ENCODE peak calls at places on chromosomes 11 and 22, in ten cellular contexts. One of them, this sample, is unnamed.

GRCh38 chr11:107446822-107447431 is 10.7 kb downstream of the CWF19L2 start:
- DNase-seq in CD4-positive, alpha-beta T cell: no peak
- DNase-seq in A549: no peak
- DNase-seq in stimulated activated CD4-positive, alpha-beta T cell treated with anti-CD3 and anti-CD28 coated beads, TNF-alpha, amount 100 ng/mL, for 48 hours: no peak
- DNase-seq in substantia nigra: no peak
- DNase-seq in HEK293T: no peak
- DNase-seq in lower lobe of right lung: no peak
- DNase-seq in transverse colon: no peak
- DNase-seq in HCEC 1CT: no peak
- DNase-seq in ovary: no peak
- DNase-seq in this sample: no peak

GRCh38 chr11:120055646-120056045 is 82.3 kb downstream of the TRIM29 start:
- DNase-seq in HCEC 1CT: no peak
- DNase-seq in substantia nigra: no peak
- DNase-seq in transverse colon: no peak
- DNase-seq in lower lobe of right lung: no peak
- DNase-seq in CD4-positive, alpha-beta T cell: no peak
- DNase-seq in A549: no peak
- DNase-seq in HEK293T: no peak
- DNase-seq in stimulated activated CD4-positive, alpha-beta T cell treated with anti-CD3 and anti-CD28 coated beads, TNF-alpha, amount 100 ng/mL, for 48 hours: no peak
- DNase-seq in ovary: no peak
- DNase-seq in this sample: no peak

GRCh38 chr11:78030429-78031325 is 7.6 kb upstream of the KCTD14 start:
- DNase-seq in CD4-positive, alpha-beta T cell: no peak
- DNase-seq in substantia nigra: peak
- DNase-seq in lower lobe of right lung: peak
- DNase-seq in HEK293T: no peak
- DNase-seq in ovary: no peak
- DNase-seq in transverse colon: peak
- DNase-seq in A549: peak
- DNase-seq in stimulated activated CD4-positive, alpha-beta T cell treated with anti-CD3 and anti-CD28 coated beads, TNF-alpha, amount 100 ng/mL, for 48 hours: no peak
- DNase-seq in HCEC 1CT: no peak
- DNase-seq in this sample: no peak

GRCh38 chr11:133243832-133244231 is 288.5 kb downstream of the OPCML start:
- DNase-seq in substantia nigra: no peak
- DNase-seq in HEK293T: no peak
- DNase-seq in CD4-positive, alpha-beta T cell: no peak
- DNase-seq in lower lobe of right lung: no peak
- DNase-seq in ovary: no peak
- DNase-seq in transverse colon: no peak
- DNase-seq in A549: no peak
- DNase-seq in stimulated activated CD4-positive, alpha-beta T cell treated with anti-CD3 and anti-CD28 coated beads, TNF-alpha, amount 100 ng/mL, for 48 hours: no peak
- DNase-seq in HCEC 1CT: no peak
- DNase-seq in this sample: no peak

GRCh38 chr11:34313099-34313517 is 44.7 kb downstream of the ABTB2 start:
- DNase-seq in HEK293T: no peak
- DNase-seq in lower lobe of right lung: no peak
- DNase-seq in ovary: no peak
- DNase-seq in A549: no peak
- DNase-seq in CD4-positive, alpha-beta T cell: no peak
- DNase-seq in HCEC 1CT: no peak
- DNase-seq in substantia nigra: no peak
- DNase-seq in stimulated activated CD4-positive, alpha-beta T cell treated with anti-CD3 and anti-CD28 coated beads, TNF-alpha, amount 100 ng/mL, for 48 hours: no peak
- DNase-seq in transverse colon: no peak
- DNase-seq in this sample: no peak

GRCh38 chr11:109729761-109730160 is 307.8 kb downstream of the C11orf87 start:
- DNase-seq in lower lobe of right lung: no peak
- DNase-seq in HEK293T: no peak
- DNase-seq in substantia nigra: no peak
- DNase-seq in transverse colon: peak
- DNase-seq in A549: no peak
- DNase-seq in CD4-positive, alpha-beta T cell: no peak
- DNase-seq in stimulated activated CD4-positive, alpha-beta T cell treated with anti-CD3 and anti-CD28 coated beads, TNF-alpha, amount 100 ng/mL, for 48 hours: no peak
- DNase-seq in HCEC 1CT: no peak
- DNase-seq in ovary: no peak
- DNase-seq in this sample: no peak

GRCh38 chr22:36201630-36202312 is at the start of gene APOL4:
- DNase-seq in substantia nigra: no peak
- DNase-seq in ovary: peak
- DNase-seq in transverse colon: peak
- DNase-seq in stimulated activated CD4-positive, alpha-beta T cell treated with anti-CD3 and anti-CD28 coated beads, TNF-alpha, amount 100 ng/mL, for 48 hours: no peak
- DNase-seq in A549: no peak
- DNase-seq in HCEC 1CT: no peak
- DNase-seq in CD4-positive, alpha-beta T cell: no peak
- DNase-seq in lower lobe of right lung: peak
- DNase-seq in HEK293T: no peak
- DNase-seq in this sample: no peak

GRCh38 chr22:49570032-49570848 is 257.4 kb downstream of the BRD1 start:
- DNase-seq in lower lobe of right lung: peak
- DNase-seq in CD4-positive, alpha-beta T cell: no peak
- DNase-seq in stimulated activated CD4-positive, alpha-beta T cell treated with anti-CD3 and anti-CD28 coated beads, TNF-alpha, amount 100 ng/mL, for 48 hours: no peak
- DNase-seq in A549: no peak
- DNase-seq in ovary: no peak
- DNase-seq in substantia nigra: no peak
- DNase-seq in HCEC 1CT: no peak
- DNase-seq in HEK293T: no peak
- DNase-seq in transverse colon: peak
- DNase-seq in this sample: no peak

GRCh38 chr11:67054851-67055523 is 1.7 kb upstream of the RHOD start:
- DNase-seq in CD4-positive, alpha-beta T cell: no peak
- DNase-seq in ovary: peak
- DNase-seq in A549: peak
- DNase-seq in stimulated activated CD4-positive, alpha-beta T cell treated with anti-CD3 and anti-CD28 coated beads, TNF-alpha, amount 100 ng/mL, for 48 hours: no peak
- DNase-seq in transverse colon: peak
- DNase-seq in HCEC 1CT: peak
- DNase-seq in HEK293T: peak
- DNase-seq in substantia nigra: no peak
- DNase-seq in lower lobe of right lung: peak
- DNase-seq in this sample: no peak

GRCh38 chr11:27619936-27620335 is 80.3 kb downstream of the BDNF start:
- DNase-seq in transverse colon: no peak
- DNase-seq in lower lobe of right lung: no peak
- DNase-seq in HCEC 1CT: no peak
- DNase-seq in stimulated activated CD4-positive, alpha-beta T cell treated with anti-CD3 and anti-CD28 coated beads, TNF-alpha, amount 100 ng/mL, for 48 hours: no peak
- DNase-seq in HEK293T: no peak
- DNase-seq in CD4-positive, alpha-beta T cell: no peak
- DNase-seq in ovary: no peak
- DNase-seq in A549: no peak
- DNase-seq in substantia nigra: no peak
- DNase-seq in this sample: no peak

GRCh38 chr22:32859743-32860142 is 58.2 kb downstream of the TIMP3 start:
- DNase-seq in HCEC 1CT: no peak
- DNase-seq in substantia nigra: no peak
- DNase-seq in stimulated activated CD4-positive, alpha-beta T cell treated with anti-CD3 and anti-CD28 coated beads, TNF-alpha, amount 100 ng/mL, for 48 hours: no peak
- DNase-seq in A549: no peak
- DNase-seq in CD4-positive, alpha-beta T cell: no peak
- DNase-seq in lower lobe of right lung: no peak
- DNase-seq in HEK293T: no peak
- DNase-seq in transverse colon: no peak
- DNase-seq in ovary: no peak
- DNase-seq in this sample: no peak

GRCh38 chr11:46633291-46634217 is 16.2 kb downstream of the ATG13 start:
- DNase-seq in HCEC 1CT: no peak
- DNase-seq in ovary: no peak
- DNase-seq in A549: no peak
- DNase-seq in lower lobe of right lung: peak
- DNase-seq in HEK293T: no peak
- DNase-seq in transverse colon: no peak
- DNase-seq in CD4-positive, alpha-beta T cell: no peak
- DNase-seq in substantia nigra: no peak
- DNase-seq in stimulated activated CD4-positive, alpha-beta T cell treated with anti-CD3 and anti-CD28 coated beads, TNF-alpha, amount 100 ng/mL, for 48 hours: no peak
- DNase-seq in this sample: no peak

GRCh38 chr11:19276859-19277808 is 36.4 kb upstream of the E2F8 start:
- DNase-seq in HCEC 1CT: peak
- DNase-seq in stimulated activated CD4-positive, alpha-beta T cell treated with anti-CD3 and anti-CD28 coated beads, TNF-alpha, amount 100 ng/mL, for 48 hours: no peak
- DNase-seq in A549: peak
- DNase-seq in CD4-positive, alpha-beta T cell: no peak
- DNase-seq in transverse colon: peak
- DNase-seq in ovary: no peak
- DNase-seq in substantia nigra: no peak
- DNase-seq in HEK293T: no peak
- DNase-seq in lower lobe of right lung: no peak
- DNase-seq in this sample: no peak